ENCODE peak calls at places on chromosomes 7 and 10, in five cellular contexts. One of them, this sample, is unnamed.
A peak's percentile ranks its signal among the peaks of the same experiment; 100 is the strongest.

GRCh38 chr10:58385784-58386112 is 538 bp downstream of the TFAM start:
- DNase-seq in stimulated activated CD4-positive, alpha-beta T cell treated with anti-CD3 and anti-CD28 coated beads, Interleukin-2, amount 100 ng/mL, for 48 hours: peak; percentile 23
- DNase-seq in stimulated activated CD8-positive, alpha-beta memory T cell treated with anti-CD3 and anti-CD28 coated beads, Interleukin-4, amount 100 ng/mL, for 48 hours: peak; percentile 40
- DNase-seq in WERI-Rb-1: peak; percentile 44
- DNase-seq in neural progenitor cell: peak; percentile 76
- DNase-seq in this sample: peak; percentile 56

GRCh38 chr7:143359769-143360168 is 2.7 kb downstream of the FAM131B start:
- DNase-seq in stimulated activated CD4-positive, alpha-beta T cell treated with anti-CD3 and anti-CD28 coated beads, Interleukin-2, amount 100 ng/mL, for 48 hours: no peak
- DNase-seq in stimulated activated CD8-positive, alpha-beta memory T cell treated with anti-CD3 and anti-CD28 coated beads, Interleukin-4, amount 100 ng/mL, for 48 hours: no peak
- DNase-seq in WERI-Rb-1: no peak
- DNase-seq in neural progenitor cell: no peak
- DNase-seq in this sample: no peak

GRCh38 chr10:137031-137430 is 1.8 kb downstream of the ZMYND11 start:
- DNase-seq in stimulated activated CD4-positive, alpha-beta T cell treated with anti-CD3 and anti-CD28 coated beads, Interleukin-2, amount 100 ng/mL, for 48 hours: peak; percentile 30
- DNase-seq in stimulated activated CD8-positive, alpha-beta memory T cell treated with anti-CD3 and anti-CD28 coated beads, Interleukin-4, amount 100 ng/mL, for 48 hours: peak; percentile 62
- DNase-seq in WERI-Rb-1: peak; percentile 22
- DNase-seq in neural progenitor cell: peak; percentile 53
- DNase-seq in this sample: peak; percentile 41

GRCh38 chr10:103013398-103013797 is 95.3 kb downstream of the CNNM2 start:
- DNase-seq in stimulated activated CD4-positive, alpha-beta T cell treated with anti-CD3 and anti-CD28 coated beads, Interleukin-2, amount 100 ng/mL, for 48 hours: no peak
- DNase-seq in stimulated activated CD8-positive, alpha-beta memory T cell treated with anti-CD3 and anti-CD28 coated beads, Interleukin-4, amount 100 ng/mL, for 48 hours: no peak
- DNase-seq in WERI-Rb-1: peak; percentile 12
- DNase-seq in neural progenitor cell: peak; percentile 20
- DNase-seq in this sample: no peak

GRCh38 chr10:133617196-133617595 is 9.4 kb downstream of the FRG2B start:
- DNase-seq in stimulated activated CD4-positive, alpha-beta T cell treated with anti-CD3 and anti-CD28 coated beads, Interleukin-2, amount 100 ng/mL, for 48 hours: no peak
- DNase-seq in stimulated activated CD8-positive, alpha-beta memory T cell treated with anti-CD3 and anti-CD28 coated beads, Interleukin-4, amount 100 ng/mL, for 48 hours: no peak
- DNase-seq in WERI-Rb-1: no peak
- DNase-seq in neural progenitor cell: no peak
- DNase-seq in this sample: no peak

GRCh38 chr7:16270844-16271243 is 150.5 kb downstream of the CRPPA start:
- DNase-seq in stimulated activated CD4-positive, alpha-beta T cell treated with anti-CD3 and anti-CD28 coated beads, Interleukin-2, amount 100 ng/mL, for 48 hours: no peak
- DNase-seq in stimulated activated CD8-positive, alpha-beta memory T cell treated with anti-CD3 and anti-CD28 coated beads, Interleukin-4, amount 100 ng/mL, for 48 hours: no peak
- DNase-seq in WERI-Rb-1: no peak
- DNase-seq in neural progenitor cell: no peak
- DNase-seq in this sample: no peak

GRCh38 chr7:99357701-99358490 is 16.6 kb upstream of the ARPC1B start:
- DNase-seq in stimulated activated CD4-positive, alpha-beta T cell treated with anti-CD3 and anti-CD28 coated beads, Interleukin-2, amount 100 ng/mL, for 48 hours: no peak
- DNase-seq in stimulated activated CD8-positive, alpha-beta memory T cell treated with anti-CD3 and anti-CD28 coated beads, Interleukin-4, amount 100 ng/mL, for 48 hours: no peak
- DNase-seq in WERI-Rb-1: no peak
- DNase-seq in neural progenitor cell: no peak
- DNase-seq in this sample: no peak

GRCh38 chr7:114931656-114932011 is 9.7 kb downstream of the MDFIC start:
- DNase-seq in stimulated activated CD4-positive, alpha-beta T cell treated with anti-CD3 and anti-CD28 coated beads, Interleukin-2, amount 100 ng/mL, for 48 hours: no peak
- DNase-seq in stimulated activated CD8-positive, alpha-beta memory T cell treated with anti-CD3 and anti-CD28 coated beads, Interleukin-4, amount 100 ng/mL, for 48 hours: peak; percentile 43
- DNase-seq in WERI-Rb-1: no peak
- DNase-seq in neural progenitor cell: no peak
- DNase-seq in this sample: no peak

GRCh38 chr7:66964391-66964790 is 31.0 kb downstream of the SBDS start:
- DNase-seq in stimulated activated CD4-positive, alpha-beta T cell treated with anti-CD3 and anti-CD28 coated beads, Interleukin-2, amount 100 ng/mL, for 48 hours: no peak
- DNase-seq in stimulated activated CD8-positive, alpha-beta memory T cell treated with anti-CD3 and anti-CD28 coated beads, Interleukin-4, amount 100 ng/mL, for 48 hours: no peak
- DNase-seq in WERI-Rb-1: no peak
- DNase-seq in neural progenitor cell: no peak
- DNase-seq in this sample: peak; percentile 28

GRCh38 chr7:80216996-80217842 is 82.6 kb downstream of the GNAI1 start:
- DNase-seq in stimulated activated CD4-positive, alpha-beta T cell treated with anti-CD3 and anti-CD28 coated beads, Interleukin-2, amount 100 ng/mL, for 48 hours: no peak
- DNase-seq in stimulated activated CD8-positive, alpha-beta memory T cell treated with anti-CD3 and anti-CD28 coated beads, Interleukin-4, amount 100 ng/mL, for 48 hours: no peak
- DNase-seq in WERI-Rb-1: no peak
- DNase-seq in neural progenitor cell: no peak
- DNase-seq in this sample: no peak

GRCh38 chr10:113126506-113127192 is 176.6 kb downstream of the TCF7L2 start:
- DNase-seq in stimulated activated CD4-positive, alpha-beta T cell treated with anti-CD3 and anti-CD28 coated beads, Interleukin-2, amount 100 ng/mL, for 48 hours: peak; percentile 42
- DNase-seq in stimulated activated CD8-positive, alpha-beta memory T cell treated with anti-CD3 and anti-CD28 coated beads, Interleukin-4, amount 100 ng/mL, for 48 hours: peak; percentile 52
- DNase-seq in WERI-Rb-1: peak; percentile 67
- DNase-seq in neural progenitor cell: peak; percentile 96
- DNase-seq in this sample: peak; percentile 78

GRCh38 chr7:140287988-140288387 is 110.3 kb downstream of the SLC37A3 start:
- DNase-seq in stimulated activated CD4-positive, alpha-beta T cell treated with anti-CD3 and anti-CD28 coated beads, Interleukin-2, amount 100 ng/mL, for 48 hours: no peak
- DNase-seq in stimulated activated CD8-positive, alpha-beta memory T cell treated with anti-CD3 and anti-CD28 coated beads, Interleukin-4, amount 100 ng/mL, for 48 hours: no peak
- DNase-seq in WERI-Rb-1: no peak
- DNase-seq in neural progenitor cell: no peak
- DNase-seq in this sample: no peak

GRCh38 chr7:250523-250922 is 39.4 kb upstream of the FOXL3 start:
- DNase-seq in stimulated activated CD4-positive, alpha-beta T cell treated with anti-CD3 and anti-CD28 coated beads, Interleukin-2, amount 100 ng/mL, for 48 hours: no peak
- DNase-seq in stimulated activated CD8-positive, alpha-beta memory T cell treated with anti-CD3 and anti-CD28 coated beads, Interleukin-4, amount 100 ng/mL, for 48 hours: no peak
- DNase-seq in WERI-Rb-1: no peak
- DNase-seq in neural progenitor cell: no peak
- DNase-seq in this sample: no peak

GRCh38 chr10:13681963-13682362 is 95.2 kb downstream of the PRPF18 start:
- DNase-seq in stimulated activated CD4-positive, alpha-beta T cell treated with anti-CD3 and anti-CD28 coated beads, Interleukin-2, amount 100 ng/mL, for 48 hours: no peak
- DNase-seq in stimulated activated CD8-positive, alpha-beta memory T cell treated with anti-CD3 and anti-CD28 coated beads, Interleukin-4, amount 100 ng/mL, for 48 hours: no peak
- DNase-seq in WERI-Rb-1: no peak
- DNase-seq in neural progenitor cell: no peak
- DNase-seq in this sample: no peak

GRCh38 chr10:97895915-97896314 is 46.3 kb downstream of the GOLGA7B start:
- DNase-seq in stimulated activated CD4-positive, alpha-beta T cell treated with anti-CD3 and anti-CD28 coated beads, Interleukin-2, amount 100 ng/mL, for 48 hours: no peak
- DNase-seq in stimulated activated CD8-positive, alpha-beta memory T cell treated with anti-CD3 and anti-CD28 coated beads, Interleukin-4, amount 100 ng/mL, for 48 hours: no peak
- DNase-seq in WERI-Rb-1: no peak
- DNase-seq in neural progenitor cell: no peak
- DNase-seq in this sample: no peak

GRCh38 chr7:141409911-141410329 is 141.3 kb upstream of the AGK start:
- DNase-seq in stimulated activated CD4-positive, alpha-beta T cell treated with anti-CD3 and anti-CD28 coated beads, Interleukin-2, amount 100 ng/mL, for 48 hours: no peak
- DNase-seq in stimulated activated CD8-positive, alpha-beta memory T cell treated with anti-CD3 and anti-CD28 coated beads, Interleukin-4, amount 100 ng/mL, for 48 hours: no peak
- DNase-seq in WERI-Rb-1: no peak
- DNase-seq in neural progenitor cell: peak; percentile 81
- DNase-seq in this sample: no peak

GRCh38 chr10:71521504-71522290 is 125.0 kb downstream of the CDH23 start:
- DNase-seq in stimulated activated CD4-positive, alpha-beta T cell treated with anti-CD3 and anti-CD28 coated beads, Interleukin-2, amount 100 ng/mL, for 48 hours: no peak
- DNase-seq in stimulated activated CD8-positive, alpha-beta memory T cell treated with anti-CD3 and anti-CD28 coated beads, Interleukin-4, amount 100 ng/mL, for 48 hours: no peak
- DNase-seq in WERI-Rb-1: peak; percentile 49
- DNase-seq in neural progenitor cell: no peak
- DNase-seq in this sample: no peak

GRCh38 chr7:45888185-45888992 is at the start of gene IGFBP1:
- DNase-seq in stimulated activated CD4-positive, alpha-beta T cell treated with anti-CD3 and anti-CD28 coated beads, Interleukin-2, amount 100 ng/mL, for 48 hours: no peak
- DNase-seq in stimulated activated CD8-positive, alpha-beta memory T cell treated with anti-CD3 and anti-CD28 coated beads, Interleukin-4, amount 100 ng/mL, for 48 hours: no peak
- DNase-seq in WERI-Rb-1: peak; percentile 26
- DNase-seq in neural progenitor cell: peak; percentile 52
- DNase-seq in this sample: peak; percentile 44

GRCh38 chr7:139095194-139095659 is 14.3 kb downstream of the ZC3HAV1 start:
- DNase-seq in stimulated activated CD4-positive, alpha-beta T cell treated with anti-CD3 and anti-CD28 coated beads, Interleukin-2, amount 100 ng/mL, for 48 hours: peak; percentile 49
- DNase-seq in stimulated activated CD8-positive, alpha-beta memory T cell treated with anti-CD3 and anti-CD28 coated beads, Interleukin-4, amount 100 ng/mL, for 48 hours: peak; percentile 76
- DNase-seq in WERI-Rb-1: no peak
- DNase-seq in neural progenitor cell: no peak
- DNase-seq in this sample: no peak

GRCh38 chr10:60446070-60446833 is 56.6 kb upstream of the ANK3 start:
- DNase-seq in stimulated activated CD4-positive, alpha-beta T cell treated with anti-CD3 and anti-CD28 coated beads, Interleukin-2, amount 100 ng/mL, for 48 hours: no peak
- DNase-seq in stimulated activated CD8-positive, alpha-beta memory T cell treated with anti-CD3 and anti-CD28 coated beads, Interleukin-4, amount 100 ng/mL, for 48 hours: no peak
- DNase-seq in WERI-Rb-1: no peak
- DNase-seq in neural progenitor cell: no peak
- DNase-seq in this sample: no peak

GRCh38 chr10:79262131-79262530 is 85.1 kb upstream of the PPIF start:
- DNase-seq in stimulated activated CD4-positive, alpha-beta T cell treated with anti-CD3 and anti-CD28 coated beads, Interleukin-2, amount 100 ng/mL, for 48 hours: no peak
- DNase-seq in stimulated activated CD8-positive, alpha-beta memory T cell treated with anti-CD3 and anti-CD28 coated beads, Interleukin-4, amount 100 ng/mL, for 48 hours: no peak
- DNase-seq in WERI-Rb-1: no peak
- DNase-seq in neural progenitor cell: no peak
- DNase-seq in this sample: no peak

GRCh38 chr10:24363070-24363469 is 154.1 kb downstream of the KIAA1217 start:
- DNase-seq in stimulated activated CD4-positive, alpha-beta T cell treated with anti-CD3 and anti-CD28 coated beads, Interleukin-2, amount 100 ng/mL, for 48 hours: no peak
- DNase-seq in stimulated activated CD8-positive, alpha-beta memory T cell treated with anti-CD3 and anti-CD28 coated beads, Interleukin-4, amount 100 ng/mL, for 48 hours: no peak
- DNase-seq in WERI-Rb-1: no peak
- DNase-seq in neural progenitor cell: no peak
- DNase-seq in this sample: peak; percentile 15

GRCh38 chr10:61153766-61154165 is 209.8 kb upstream of the RHOBTB1 start:
- DNase-seq in stimulated activated CD4-positive, alpha-beta T cell treated with anti-CD3 and anti-CD28 coated beads, Interleukin-2, amount 100 ng/mL, for 48 hours: no peak
- DNase-seq in stimulated activated CD8-positive, alpha-beta memory T cell treated with anti-CD3 and anti-CD28 coated beads, Interleukin-4, amount 100 ng/mL, for 48 hours: no peak
- DNase-seq in WERI-Rb-1: no peak
- DNase-seq in neural progenitor cell: no peak
- DNase-seq in this sample: no peak

GRCh38 chr7:39979406-39980073 is 29.5 kb downstream of the CDK13 start:
- DNase-seq in stimulated activated CD4-positive, alpha-beta T cell treated with anti-CD3 and anti-CD28 coated beads, Interleukin-2, amount 100 ng/mL, for 48 hours: no peak
- DNase-seq in stimulated activated CD8-positive, alpha-beta memory T cell treated with anti-CD3 and anti-CD28 coated beads, Interleukin-4, amount 100 ng/mL, for 48 hours: no peak
- DNase-seq in WERI-Rb-1: no peak
- DNase-seq in neural progenitor cell: no peak
- DNase-seq in this sample: no peak

GRCh38 chr10:53387546-53387945 is 615.0 kb upstream of the MBL2 start:
- DNase-seq in stimulated activated CD4-positive, alpha-beta T cell treated with anti-CD3 and anti-CD28 coated beads, Interleukin-2, amount 100 ng/mL, for 48 hours: no peak
- DNase-seq in stimulated activated CD8-positive, alpha-beta memory T cell treated with anti-CD3 and anti-CD28 coated beads, Interleukin-4, amount 100 ng/mL, for 48 hours: no peak
- DNase-seq in WERI-Rb-1: no peak
- DNase-seq in neural progenitor cell: no peak
- DNase-seq in this sample: no peak